ENCODE peak calls at places on chromosomes 16 and 17, in eight cellular contexts. T is HCT116, W is sigmoid colon, B is H1, N is endothelial cell of umbilical vein, V is GM12892, P is K562, M is stomach. O is an unnamed sample.

GRCh38 chr16:56297684-56298083 is 106.4 kb downstream of the GNAO1 start:
- DNase-seq in T (no peak), W (no peak), B (no peak), N (no peak), V (no peak), P (no peak), M (no peak), O (no peak)

GRCh38 chr17:76840884-76841775 is 27.1 kb upstream of the MGAT5B start:
- DNase-seq in T (no peak), W (no peak), B (no peak), N (no peak), V (no peak), P (no peak), M (no peak), O (no peak)

GRCh38 chr16:2816751-2817495 is at the start of gene PRSS21:
- DNase-seq in T (no peak), W (peak; percentile 63), B (peak; percentile 83), N (no peak), V (no peak), P (peak; percentile 78), M (no peak), O (peak; percentile 8)

GRCh38 chr16:4917117-4917516 is 19.8 kb downstream of the PPL start:
- DNase-seq in T (no peak), W (no peak), B (no peak), N (no peak), V (no peak), P (no peak), M (no peak), O (no peak)

GRCh38 chr17:73634629-73635028 is 9.6 kb downstream of the SDK2 start:
- DNase-seq in T (no peak), W (peak; percentile 2), B (no peak), N (no peak), V (no peak), P (no peak), M (no peak), O (no peak)

GRCh38 chr17:33858121-33858520 is 397.0 kb upstream of the CCL2 start:
- DNase-seq in T (no peak), W (no peak), B (no peak), N (no peak), V (no peak), P (no peak), M (no peak), O (no peak)

GRCh38 chr16:55663770-55664677 is 8.2 kb downstream of the SLC6A2 start:
- DNase-seq in T (no peak), W (no peak), B (no peak), N (no peak), V (no peak), P (no peak), M (no peak), O (no peak)

GRCh38 chr17:82236142-82236971 is 7.5 kb downstream of the SLC16A3 start:
- DNase-seq in T (no peak), W (peak; percentile 89), B (peak; percentile 91), N (peak; percentile 45), V (peak; percentile 65), P (peak; percentile 87), M (peak; percentile 75), O (peak; percentile 80)

GRCh38 chr16:2468725-2469398 is 2.2 kb upstream of the NTN3 start:
- DNase-seq in T (no peak), W (no peak), B (peak; percentile 59), N (no peak), V (peak; percentile 58), P (no peak), M (no peak), O (no peak)

GRCh38 chr17:75073618-75074047 is 14.1 kb upstream of the SLC16A5 start:
- DNase-seq in T (no peak), W (peak; percentile 80), B (no peak), N (no peak), V (no peak), P (no peak), M (no peak), O (peak; percentile 53)

GRCh38 chr17:79399610-79400144 is 211.2 kb downstream of the RBFOX3 start:
- DNase-seq in T (no peak), W (no peak), B (no peak), N (no peak), V (no peak), P (no peak), M (no peak), O (no peak)

GRCh38 chr17:43772877-43773648 is 5.7 kb downstream of the DUSP3 start:
- DNase-seq in T (no peak), W (no peak), B (no peak), N (no peak), V (no peak), P (no peak), M (no peak), O (no peak)

GRCh38 chr17:76843703-76844484 is 24.3 kb upstream of the MGAT5B start:
- DNase-seq in T (no peak), W (no peak), B (no peak), N (no peak), V (no peak), P (peak; percentile 41), M (no peak), O (no peak)

GRCh38 chr17:56896217-56896967 is 17.5 kb downstream of the TRIM25 start:
- DNase-seq in T (no peak), W (no peak), B (no peak), N (no peak), V (no peak), P (no peak), M (peak; percentile 1), O (no peak)

GRCh38 chr17:50106393-50107131 is 11.4 kb downstream of the PDK2 start:
- DNase-seq in T (no peak), W (no peak), B (no peak), N (no peak), V (no peak), P (no peak), M (no peak), O (no peak)

GRCh38 chr17:80826955-80827645 is 164.5 kb upstream of the CHMP6 start:
- DNase-seq in T (no peak), W (peak; percentile 81), B (no peak), N (peak; percentile 95), V (no peak), P (no peak), M (no peak), O (no peak)

GRCh38 chr17:72588961-72589360 is 468.1 kb downstream of the SOX9 start:
- DNase-seq in T (peak; percentile 87), W (no peak), B (no peak), N (no peak), V (no peak), P (no peak), M (peak; percentile 84), O (peak; percentile 83)

GRCh38 chr17:8857919-8858318 is 9.6 kb downstream of the PIK3R6 start:
- DNase-seq in T (no peak), W (no peak), B (no peak), N (no peak), V (no peak), P (no peak), M (no peak), O (no peak)

GRCh38 chr17:32482568-32483320 is 4.0 kb upstream of the CDK5R1 start:
- DNase-seq in T (no peak), W (peak; percentile 28), B (no peak), N (no peak), V (no peak), P (no peak), M (no peak), O (no peak)

GRCh38 chr17:32485261-32485955 is 1.4 kb upstream of the CDK5R1 start:
- DNase-seq in T (no peak), W (no peak), B (no peak), N (no peak), V (no peak), P (peak; percentile 20), M (no peak), O (no peak)

GRCh38 chr17:32483451-32484019 is 3.3 kb upstream of the CDK5R1 start:
- DNase-seq in T (no peak), W (peak; percentile 81), B (peak; percentile 78), N (peak; percentile 72), V (no peak), P (peak; percentile 71), M (peak; percentile 42), O (no peak)

GRCh38 chr17:32484628-32485027 is 2.2 kb upstream of the CDK5R1 start:
- DNase-seq in T (no peak), W (no peak), B (no peak), N (no peak), V (no peak), P (no peak), M (no peak), O (no peak)

GRCh38 chr17:32484041-32484461 is 2.7 kb upstream of the CDK5R1 start:
- DNase-seq in T (no peak), W (no peak), B (no peak), N (no peak), V (no peak), P (no peak), M (no peak), O (no peak)
- TF ChIP-seq POLR2A in T (no peak), W (no peak), B (no peak), N (no peak), V (no peak), P (peak; percentile 62), M (no peak), O (no peak)

DNA sequence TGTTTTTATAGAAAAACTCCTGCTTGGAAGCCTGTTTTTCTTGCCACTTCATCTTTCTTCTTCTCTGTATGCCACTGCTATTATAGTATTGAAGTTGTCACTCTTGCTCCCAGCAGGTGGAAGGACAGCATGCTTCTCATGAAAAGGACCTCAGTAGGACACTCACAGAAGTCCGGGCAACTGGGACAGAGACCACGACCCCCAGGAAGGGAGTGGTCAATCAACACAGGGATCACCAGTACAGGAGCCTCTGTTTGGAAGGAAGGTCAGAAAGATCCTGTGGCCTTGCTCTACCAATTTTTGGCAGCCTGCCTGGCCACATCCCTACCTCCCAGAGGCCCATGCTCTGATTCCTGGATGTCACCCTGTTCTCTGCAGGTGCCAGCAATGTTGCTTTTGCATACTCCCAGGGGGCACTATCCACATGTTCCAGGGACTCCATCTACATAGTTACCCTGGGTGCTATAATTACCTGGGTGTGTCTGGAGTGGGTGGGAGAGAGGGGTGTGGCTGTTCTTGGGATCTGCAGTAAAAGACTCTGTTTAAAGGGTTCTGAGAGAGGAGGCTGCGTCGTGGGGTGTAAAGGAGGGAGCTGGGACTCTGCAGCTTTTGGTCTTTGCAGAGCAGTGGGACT is 13.7 kb upstream of the AKAP10 start:
- DNase-seq in T (no peak), W (no peak), B (no peak), N (no peak), V (no peak), P (no peak), M (no peak), O (no peak)
- TF ChIP-seq POLR2AphosphoS5 in T (no peak), W (no peak), B (no peak), N (no peak), V (no peak), P (no peak), M (no peak), O (no peak)

GRCh38 chr17:18184143-18185007 is 747 bp downstream of the ALKBH5 start:
- DNase-seq in T (no peak), W (peak; percentile 88), B (peak; percentile 65), N (peak; percentile 46), V (no peak), P (peak; percentile 50), M (peak; percentile 56), O (peak; percentile 57)
- TF ChIP-seq POLR2A in T (no peak), W (no peak), B (no peak), N (no peak), V (no peak), P (no peak), M (no peak), O (peak; percentile 43)

DNA sequence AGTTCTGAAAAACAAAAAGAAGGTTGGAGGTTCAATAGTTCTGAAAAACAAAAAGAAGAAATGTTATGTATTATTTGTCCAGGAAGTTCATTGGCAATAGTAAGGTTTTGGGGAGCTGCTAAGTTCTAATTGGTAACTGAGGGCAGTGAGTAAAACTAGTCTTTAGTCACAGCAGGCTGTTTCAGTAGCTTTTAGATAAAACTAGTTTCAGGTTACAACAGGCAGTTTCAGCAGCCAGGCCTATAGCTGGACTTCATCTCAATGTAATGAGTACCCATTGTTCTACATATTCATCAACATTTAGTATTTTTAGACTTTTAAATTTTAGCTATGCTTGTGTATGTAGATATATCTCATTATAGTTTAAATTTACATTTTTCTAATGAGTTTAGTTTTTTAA is 639.3 kb downstream of the TOX3 start:
- DNase-seq in T (no peak), W (no peak), B (no peak), N (no peak), V (no peak), P (no peak), M (no peak), O (no peak)
- TF ChIP-seq POLR2AphosphoS5 in T (no peak), W (no peak), B (no peak), N (no peak), V (no peak), P (no peak), M (no peak), O (no peak)